ENCODE peak calls at places on chromosomes 5 and 9, in five cellular contexts. One of them, this sample, is unnamed.

GRCh38 chr5:89028579-89029272 is 145.7 kb upstream of the MEF2C start:
- DNase-seq in stimulated activated CD4-positive, alpha-beta T cell treated with anti-CD3 and anti-CD28 coated beads, Interleukin-2, amount 100 ng/mL, for 48 hours: no peak
- DNase-seq in IMR-90: peak
- DNase-seq in midbrain: no peak
- DNase-seq in nephron progenitor cell: no peak
- DNase-seq in this sample: peak

GRCh38 chr5:32734822-32735378 is 23.8 kb downstream of the NPR3 start:
- DNase-seq in stimulated activated CD4-positive, alpha-beta T cell treated with anti-CD3 and anti-CD28 coated beads, Interleukin-2, amount 100 ng/mL, for 48 hours: no peak
- DNase-seq in IMR-90: no peak
- DNase-seq in midbrain: no peak
- DNase-seq in nephron progenitor cell: no peak
- DNase-seq in this sample: no peak

GRCh38 chr5:142618125-142618524 is 67.8 kb downstream of the FGF1 start:
- DNase-seq in stimulated activated CD4-positive, alpha-beta T cell treated with anti-CD3 and anti-CD28 coated beads, Interleukin-2, amount 100 ng/mL, for 48 hours: peak
- DNase-seq in IMR-90: peak
- DNase-seq in midbrain: no peak
- DNase-seq in nephron progenitor cell: no peak
- DNase-seq in this sample: peak

GRCh38 chr5:108380531-108381021 is 1.3 kb downstream of the FBXL17 start:
- DNase-seq in stimulated activated CD4-positive, alpha-beta T cell treated with anti-CD3 and anti-CD28 coated beads, Interleukin-2, amount 100 ng/mL, for 48 hours: peak
- DNase-seq in IMR-90: peak
- DNase-seq in midbrain: peak
- DNase-seq in nephron progenitor cell: peak
- DNase-seq in this sample: no peak

GRCh38 chr9:34992376-34992951 is 2.9 kb downstream of the DNAJB5 start:
- DNase-seq in stimulated activated CD4-positive, alpha-beta T cell treated with anti-CD3 and anti-CD28 coated beads, Interleukin-2, amount 100 ng/mL, for 48 hours: peak
- DNase-seq in IMR-90: peak
- DNase-seq in midbrain: peak
- DNase-seq in nephron progenitor cell: no peak
- DNase-seq in this sample: peak

GRCh38 chr9:13244190-13244589 is 35.3 kb downstream of the MPDZ start:
- DNase-seq in stimulated activated CD4-positive, alpha-beta T cell treated with anti-CD3 and anti-CD28 coated beads, Interleukin-2, amount 100 ng/mL, for 48 hours: no peak
- DNase-seq in IMR-90: no peak
- DNase-seq in midbrain: no peak
- DNase-seq in nephron progenitor cell: no peak
- DNase-seq in this sample: no peak

GRCh38 chr5:59174248-59174844 is 591.5 kb downstream of the RAB3C start:
- DNase-seq in stimulated activated CD4-positive, alpha-beta T cell treated with anti-CD3 and anti-CD28 coated beads, Interleukin-2, amount 100 ng/mL, for 48 hours: no peak
- DNase-seq in IMR-90: peak
- DNase-seq in midbrain: peak
- DNase-seq in nephron progenitor cell: no peak
- DNase-seq in this sample: peak

GRCh38 chr5:72836810-72837209 is 20.3 kb downstream of the TNPO1 start:
- DNase-seq in stimulated activated CD4-positive, alpha-beta T cell treated with anti-CD3 and anti-CD28 coated beads, Interleukin-2, amount 100 ng/mL, for 48 hours: no peak
- DNase-seq in IMR-90: no peak
- DNase-seq in midbrain: no peak
- DNase-seq in nephron progenitor cell: no peak
- DNase-seq in this sample: no peak

GRCh38 chr5:37834542-37835399 is 5.1 kb downstream of the GDNF start:
- DNase-seq in stimulated activated CD4-positive, alpha-beta T cell treated with anti-CD3 and anti-CD28 coated beads, Interleukin-2, amount 100 ng/mL, for 48 hours: no peak
- DNase-seq in IMR-90: no peak
- DNase-seq in midbrain: peak
- DNase-seq in nephron progenitor cell: peak
- DNase-seq in this sample: no peak

GRCh38 chr5:91095786-91096380 is 287.2 kb downstream of the ARRDC3 start:
- DNase-seq in stimulated activated CD4-positive, alpha-beta T cell treated with anti-CD3 and anti-CD28 coated beads, Interleukin-2, amount 100 ng/mL, for 48 hours: no peak
- DNase-seq in IMR-90: no peak
- DNase-seq in midbrain: no peak
- DNase-seq in nephron progenitor cell: no peak
- DNase-seq in this sample: no peak

This sample was measured in fibroblast of mammary gland.